ENCODE peak calls at places on chromosomes 12 and 14, in nine cellular contexts. Q, W, R, L, Z, E, C, M and V are unnamed samples. For H3K27me3, the result is how much of the 10 kb centered on the place peaks cover.

GRCh38 chr12:107396991-107397390 is 288.6 kb upstream of the PWP1 start:
- DNase-seq in M (no peak), Z (no peak), Q (no peak), C (no peak), L (no peak), E (no peak), R (no peak), W (peak), V (no peak)

GRCh38 chr14:100899841-100900771 is 3.4 kb downstream of the RTL1 start:
- DNase-seq in L (peak), Q (peak), C (no peak), Z (peak), W (peak), E (no peak), M (no peak), R (no peak), V (peak)

GRCh38 chr14:92039720-92040430 is at the start of gene TRIP11:
- DNase-seq in R (peak), L (peak), W (peak), Z (peak), C (peak), M (peak), E (peak), Q (peak), V (peak)

GRCh38 chr14:95183082-95183481 is 25.8 kb upstream of the DICER1 start:
- DNase-seq in M (no peak), C (no peak), Q (no peak), E (no peak), Z (no peak), W (no peak), R (no peak), L (no peak), V (no peak)

GRCh38 chr14:34098045-34098984 is 147.4 kb upstream of the EGLN3 start:
- DNase-seq in Z (no peak), Q (peak), E (peak), L (peak), C (no peak), M (peak), R (peak), W (peak), V (peak)

GRCh38 chr14:95352481-95352880 is 32.8 kb upstream of the CLMN start:
- DNase-seq in Q (no peak), L (no peak), M (no peak), C (no peak), Z (no peak), R (no peak), E (no peak), W (no peak), V (no peak)

GRCh38 chr12:64826234-64826633 is 1.8 kb downstream of the TBC1D30 start:
- DNase-seq in Q (no peak), C (no peak), E (peak), L (peak), M (peak), R (peak), W (peak), Z (peak), V (no peak)

GRCh38 chr14:78448483-78449094 is 278.4 kb downstream of the NRXN3 start:
- DNase-seq in R (peak), E (peak), Q (peak), L (no peak), Z (no peak), M (peak), C (peak), W (peak), V (peak)

GRCh38 chr12:85424581-85425348 is 144.7 kb downstream of the ALX1 start:
- DNase-seq in W (peak), Z (no peak), M (peak), Q (peak), C (no peak), E (peak), R (peak), L (no peak), V (no peak)

GRCh38 chr14:21557084-21557901 is 22.6 kb downstream of the OR10G3 start:
- DNase-seq in Q (peak), C (peak), W (peak), L (peak), M (peak), Z (peak), E (peak), R (peak), V (peak)

GRCh38 chr12:111503116-111503515 is 96.0 kb downstream of the ATXN2 start:
- DNase-seq in W (no peak), Z (no peak), C (no peak), Q (no peak), M (no peak), E (no peak), R (no peak), L (no peak), V (no peak)

GRCh38 chr12:27965966-27966365 is 6.6 kb downstream of the PTHLH start:
- DNase-seq in R (no peak), Z (no peak), C (no peak), L (no peak), M (no peak), E (no peak), Q (no peak), W (no peak), V (no peak)

DNA sequence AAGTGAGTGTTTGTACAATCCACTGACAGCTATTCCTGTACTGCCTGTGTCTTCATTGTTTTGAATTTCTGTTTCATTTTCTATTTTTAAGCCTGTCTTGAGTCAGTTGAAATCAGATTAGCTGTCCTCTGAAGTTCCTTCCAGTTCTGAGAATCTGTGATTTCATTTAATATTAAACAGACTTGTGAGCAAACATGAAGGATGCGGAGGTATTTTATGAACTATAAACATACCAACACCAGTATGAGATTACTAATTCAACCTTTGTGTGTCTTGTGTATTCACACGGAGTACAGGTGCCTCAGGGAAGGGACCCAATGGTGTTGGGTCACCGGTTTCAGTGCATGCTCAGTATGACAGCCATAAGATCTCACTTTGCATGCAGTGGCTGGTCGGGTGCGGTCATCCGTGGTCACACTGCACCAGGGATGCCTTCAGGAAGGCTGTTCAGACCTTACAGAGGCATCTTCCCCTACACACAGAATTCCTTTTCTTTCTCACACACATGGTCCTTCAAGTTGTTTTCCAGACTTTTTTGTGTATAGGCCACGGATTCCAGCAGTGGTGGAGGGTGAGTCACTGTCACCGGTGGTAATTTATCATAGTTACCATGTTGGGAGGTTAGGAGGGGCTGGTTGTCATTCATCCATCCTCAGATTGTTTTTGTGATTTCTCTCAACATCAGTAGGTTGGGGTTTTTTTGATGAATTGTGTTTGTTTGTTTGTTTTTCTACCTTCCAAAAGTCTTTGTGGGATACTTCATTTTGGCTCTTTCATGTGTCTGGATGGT is 103.0 kb upstream of the SFSWAP start:
- DNase-seq in M (no peak), E (peak), Z (no peak), R (peak), Q (no peak), L (no peak), W (no peak), C (no peak), V (no peak)
- TF ChIP-seq EP300 in M (no peak), E (no peak), Z (no peak), R (no peak), Q (no peak), L (no peak), W (no peak), C (no peak), V (no peak)

DNA sequence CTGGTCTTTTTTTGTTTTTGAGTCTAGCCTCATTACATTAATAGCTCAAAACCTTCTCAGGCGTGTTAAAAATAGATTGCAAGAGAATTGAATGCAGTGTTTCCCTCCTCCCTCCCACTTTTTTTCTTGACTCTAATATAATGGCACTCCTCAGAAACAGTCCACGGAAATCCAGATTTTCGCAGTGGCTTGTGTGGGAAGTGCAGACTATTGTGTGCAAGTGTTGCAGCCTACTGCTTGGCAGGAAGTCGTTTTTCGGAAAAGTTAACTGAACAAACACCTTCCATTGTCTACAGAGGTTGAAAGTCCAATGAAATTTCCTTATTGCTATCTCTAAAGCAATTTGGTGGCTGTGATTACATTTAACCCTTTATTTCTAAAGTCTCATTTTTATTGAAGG is 147.9 kb upstream of the E2F7 start:
- DNase-seq in M (peak), L (no peak), R (peak), Q (no peak), Z (no peak), C (no peak), W (no peak), E (no peak), V (no peak)
- TF ChIP-seq CTCF in M (no peak), L (no peak), R (peak), Q (no peak), Z (no peak), C (no peak), W (no peak), E (no peak), V (no peak)

DNA sequence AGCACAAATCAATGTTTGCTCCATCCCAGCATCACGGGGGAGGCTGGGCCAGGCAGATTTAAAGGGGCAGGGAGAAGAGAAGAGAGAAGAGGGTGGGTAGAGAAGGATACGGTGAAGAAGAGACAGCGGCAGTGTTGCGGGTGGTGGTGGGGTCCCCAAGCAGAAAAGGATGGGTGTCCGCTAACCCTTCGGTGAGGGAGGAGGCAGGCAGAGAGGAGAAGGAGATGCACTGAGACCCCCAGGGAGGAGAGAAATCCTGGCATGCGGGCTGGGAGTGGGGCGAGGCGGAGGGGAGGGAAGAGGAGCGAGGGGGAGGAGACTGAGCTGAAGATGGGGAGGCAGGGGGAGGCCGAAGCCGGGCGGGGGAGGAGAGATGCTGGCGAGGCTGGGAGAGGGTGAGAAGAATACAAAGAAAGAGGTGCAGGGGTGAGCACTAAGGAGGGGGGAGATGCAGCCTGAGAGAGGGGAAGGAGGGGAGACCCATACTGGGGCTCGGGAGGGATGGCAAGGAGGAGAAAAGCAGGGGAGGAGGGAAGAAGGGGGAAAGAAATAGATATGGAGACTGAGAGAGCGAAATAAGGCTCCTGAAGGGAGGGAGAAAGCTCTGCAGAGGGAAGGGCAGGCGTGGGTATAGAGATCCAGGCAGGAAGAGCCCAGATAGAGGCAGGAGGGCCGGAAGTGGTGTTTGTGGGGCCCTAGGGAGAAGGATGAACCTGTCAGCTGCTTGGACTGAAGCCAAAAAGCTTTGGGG is at the start of gene JPH4:
- DNase-seq in E (no peak), C (no peak), Z (no peak), M (peak), L (peak), Q (no peak), W (no peak), R (no peak), V (no peak)
- H3K27me3 ChIP-seq in E (under half), C (under half), Z (under half), M (under half), L (under half), Q (under half), W (under half), R (half or more), V (under half)

DNA sequence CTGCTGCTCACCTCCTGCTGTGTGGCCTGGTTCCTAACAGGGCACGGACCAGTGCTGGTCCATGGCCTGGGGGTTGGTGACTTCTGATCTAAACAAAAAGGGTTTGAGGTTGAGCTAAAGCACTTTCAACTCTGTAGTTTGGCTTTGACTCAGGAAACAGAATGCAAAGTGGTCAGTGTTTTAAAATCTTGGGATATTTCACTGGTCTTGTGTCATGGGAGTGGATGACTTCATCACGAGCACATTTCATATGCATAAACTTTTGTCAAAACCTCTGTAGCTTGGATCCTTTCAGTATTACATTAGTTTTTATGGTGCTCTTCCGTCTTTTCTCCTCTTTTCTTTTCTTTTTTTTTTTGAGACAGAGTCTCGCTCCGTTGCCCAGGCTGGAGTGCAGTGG is 25.6 kb downstream of the FAM161B start:
- DNase-seq in W (no peak), R (no peak), Q (no peak), C (no peak), L (no peak), M (no peak), Z (no peak), E (no peak), V (no peak)
- TF ChIP-seq EP300 in W (no peak), R (no peak), Q (no peak), C (no peak), L (no peak), M (no peak), Z (no peak), E (no peak), V (no peak)

GRCh38 chr12:19706936-19707335 is 267.6 kb downstream of the AEBP2 start:
- DNase-seq in L (no peak), C (no peak), E (no peak), Q (no peak), M (no peak), R (no peak), Z (no peak), W (no peak), V (no peak)

GRCh38 chr12:19710811-19711793 is 271.8 kb downstream of the AEBP2 start:
- DNase-seq in L (no peak), C (no peak), Q (peak), Z (no peak), W (no peak), M (no peak), R (no peak), E (no peak), V (no peak)

GRCh38 chr12:19704966-19705365 is 265.7 kb downstream of the AEBP2 start:
- DNase-seq in M (no peak), L (no peak), C (no peak), W (no peak), Q (no peak), R (no peak), Z (no peak), E (no peak), V (no peak)

GRCh38 chr12:19709889-19710288 is 270.6 kb downstream of the AEBP2 start:
- DNase-seq in R (no peak), M (no peak), L (no peak), C (no peak), Q (no peak), Z (no peak), E (no peak), W (no peak), V (no peak)

DNA sequence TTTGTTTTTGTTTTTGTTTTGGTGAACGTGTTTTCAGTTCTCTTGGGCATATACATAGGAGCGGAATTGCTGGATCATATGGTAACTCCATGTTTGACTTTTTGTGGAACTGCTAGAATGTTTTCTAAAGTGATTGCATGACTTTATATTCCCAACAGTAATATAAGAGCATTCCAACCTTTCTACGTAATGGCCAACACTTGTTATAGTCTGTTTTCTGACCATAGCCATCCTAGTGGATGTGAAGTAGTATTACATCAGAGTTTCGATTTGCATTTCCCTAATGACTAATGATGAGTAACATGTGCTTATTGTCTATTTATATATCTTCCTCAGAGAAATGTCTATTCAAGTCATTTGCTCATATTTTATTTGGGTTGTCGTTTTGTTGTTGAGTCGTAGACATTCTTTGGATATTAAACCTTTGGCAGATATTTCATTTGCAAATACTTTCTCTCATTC is 268.7 kb downstream of the AEBP2 start:
- DNase-seq in Q (no peak), M (no peak), E (no peak), Z (no peak), C (no peak), R (no peak), W (no peak), L (no peak), V (no peak)
- TF ChIP-seq CTCF in Q (no peak), M (no peak), E (peak), Z (no peak), C (no peak), R (no peak), W (no peak), L (no peak), V (no peak)

DNA sequence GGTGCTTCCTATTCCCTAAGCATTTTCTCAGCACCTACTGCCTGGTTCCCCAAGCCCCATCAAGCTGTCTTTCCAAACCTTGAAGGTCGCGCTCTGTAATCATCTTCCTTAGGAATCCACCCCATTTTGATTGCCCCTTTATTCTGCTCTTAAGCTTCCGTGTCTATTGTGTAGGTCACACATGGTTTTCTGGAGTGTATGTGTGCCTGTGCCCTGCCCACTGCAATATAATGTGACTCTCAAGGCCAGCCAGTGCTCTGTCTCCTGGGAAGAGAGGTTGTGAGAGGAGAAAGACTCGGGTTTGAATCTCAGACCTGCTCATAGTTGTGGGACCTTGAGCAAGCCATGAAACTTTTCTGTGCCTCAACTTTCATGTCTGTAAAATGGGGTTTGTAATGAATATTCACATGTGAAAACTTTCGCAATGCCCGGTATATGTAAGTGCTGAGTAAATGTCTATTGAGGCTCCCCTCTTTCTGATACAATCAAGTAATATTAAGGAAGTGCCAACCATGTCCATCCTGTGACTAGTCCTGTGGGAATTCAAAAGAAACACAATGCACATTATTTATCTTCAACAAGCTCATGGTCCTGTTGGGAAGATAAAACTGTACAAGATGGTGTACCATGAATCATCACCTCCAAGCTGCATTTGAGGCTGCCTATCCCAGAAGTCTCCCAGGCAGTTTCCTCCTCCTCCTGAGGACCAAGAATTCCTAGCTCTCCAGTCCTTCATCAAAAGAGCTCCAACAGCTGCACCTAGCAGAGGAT is 774 bp upstream of the KRT75 start:
- DNase-seq in L (no peak), W (no peak), C (no peak), Z (no peak), M (no peak), Q (no peak), R (no peak), E (no peak), V (no peak)
- H3K27me3 ChIP-seq in L (under half), W (half or more), C (under half), Z (under half), M (under half), Q (under half), R (under half), E (under half), V (under half)

DNA sequence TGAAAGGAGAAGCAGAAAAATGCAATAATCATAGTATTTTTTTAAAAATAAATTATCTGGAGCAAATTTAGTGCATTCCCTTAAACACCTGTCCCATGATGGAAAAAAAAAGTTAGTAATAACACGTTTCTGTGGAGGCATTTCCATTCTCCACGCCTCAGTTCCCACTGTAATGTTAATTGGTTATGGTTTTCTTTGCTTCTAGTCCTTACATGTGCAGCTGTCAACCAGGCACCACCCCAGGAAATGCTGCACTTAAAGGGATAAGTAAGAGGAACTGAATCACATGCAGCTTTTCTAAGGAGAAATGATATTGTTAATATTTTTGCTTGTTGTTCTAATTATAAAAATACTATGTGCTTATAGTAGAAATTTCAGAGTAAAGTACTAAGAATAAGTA is 240.3 kb downstream of the ZFP36L1 start:
- DNase-seq in M (no peak), L (no peak), E (no peak), Z (no peak), Q (no peak), C (no peak), R (no peak), W (no peak), V (peak)
- TF ChIP-seq EP300 in M (no peak), L (no peak), E (no peak), Z (no peak), Q (no peak), C (no peak), R (no peak), W (no peak), V (no peak)

DNA sequence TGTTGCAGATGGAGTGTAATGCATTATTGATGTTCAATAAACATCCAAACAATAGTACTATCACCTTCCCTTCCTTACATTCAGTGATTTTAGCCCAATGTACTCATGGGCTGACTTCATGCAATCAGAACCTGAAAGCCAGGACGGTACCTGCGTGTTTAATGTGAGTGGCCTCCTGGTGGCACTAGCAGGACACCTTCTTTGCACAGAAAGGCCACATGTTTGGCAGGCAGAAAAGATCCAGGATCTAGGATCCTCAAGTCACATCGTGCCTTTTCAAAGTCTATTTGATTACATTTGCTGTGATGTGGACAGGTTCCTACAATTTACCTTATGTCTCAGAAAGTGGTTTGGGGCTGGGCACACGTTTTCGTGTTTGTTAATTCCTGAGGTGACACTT is 82.9 kb downstream of the NEDD1 start:
- DNase-seq in Z (no peak), M (no peak), W (peak), Q (peak), R (no peak), C (no peak), L (no peak), E (no peak), V (no peak)
- TF ChIP-seq CTCF in Z (peak), M (no peak), W (peak), Q (peak), R (no peak), C (peak), L (no peak), E (no peak), V (no peak)